ENCODE peak calls at places on chromosome X, in six cellular contexts. H is cardiac fibroblast, X is pancreas, N is right cardiac atrium, S is epithelial cell of esophagus, P is OCI-LY7. W is an unnamed sample.

GRCh38 chrX:110167952-110168451 is 149.9 kb downstream of the AMMECR1 start:
- DNase-seq in H (no peak), S (peak), X (peak), P (peak), N (no peak), W (no peak)

GRCh38 chrX:56736219-56736618 is 7.2 kb downstream of the NBDY start:
- DNase-seq in P (no peak), X (no peak), H (no peak), N (no peak), S (no peak), W (no peak)

GRCh38 chrX:49058794-49059193 is at the start of gene CCDC120:
- DNase-seq in X (no peak), H (no peak), P (no peak), S (peak), N (no peak), W (no peak)

GRCh38 chrX:134186362-134187121 is 50.4 kb upstream of the CCDC160 start:
- DNase-seq in N (no peak), S (peak), X (no peak), H (no peak), P (no peak), W (no peak)

GRCh38 chrX:84469226-84469625 is 33.0 kb downstream of the HDX start:
- DNase-seq in N (no peak), P (no peak), X (no peak), H (peak), S (peak), W (no peak)

GRCh38 chrX:107715331-107716044 is 60.1 kb downstream of the TSC22D3 start:
- DNase-seq in X (no peak), N (peak), H (peak), S (peak), P (peak), W (no peak)

GRCh38 chrX:14936561-14936960 is 63.3 kb downstream of the MOSPD2 start:
- DNase-seq in P (no peak), H (peak), N (no peak), S (peak), X (no peak), W (no peak)

GRCh38 chrX:101427954-101428353 is 19.9 kb downstream of the HNRNPH2 start:
- DNase-seq in N (no peak), X (no peak), P (no peak), H (no peak), S (no peak), W (no peak)

GRCh38 chrX:11480626-11481025 is 185.1 kb downstream of the ARHGAP6 start:
- DNase-seq in X (no peak), H (peak), S (no peak), P (no peak), N (no peak), W (no peak)

GRCh38 chrX:154607370-154607769 is 11.7 kb downstream of the CTAG1B start:
- DNase-seq in P (no peak), H (no peak), N (no peak), S (no peak), X (no peak), W (no peak)

DNA sequence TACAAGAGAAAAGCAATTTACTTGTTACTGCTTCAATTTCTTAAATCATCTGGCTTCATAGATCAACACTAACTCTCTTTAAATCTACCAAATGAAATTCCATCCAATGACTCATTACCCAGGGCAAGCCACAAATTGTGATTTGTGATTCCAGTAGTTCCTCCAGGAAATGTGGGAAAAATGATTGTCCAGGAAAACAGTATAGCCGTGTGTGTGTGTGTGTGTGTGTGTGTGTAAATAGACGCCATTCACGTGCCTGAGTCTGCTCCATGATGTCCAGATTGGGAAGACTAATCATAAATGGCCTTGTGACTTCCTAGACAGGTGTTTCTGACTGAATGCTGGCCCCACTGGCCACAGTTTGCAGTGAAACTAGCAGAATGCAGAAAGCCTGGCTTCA is 121.3 kb downstream of the HS6ST2 start:
- DNase-seq in S (peak), N (no peak), X (no peak), H (peak), P (no peak), W (no peak)
- H3K4me3 ChIP-seq in S (no peak), N (no peak), X (no peak), H (no peak), P (no peak), W (no peak)

GRCh38 chrX:41921492-41922124 is 1.7 kb downstream of the CASK start:
- DNase-seq in N (no peak), H (peak), P (peak), S (peak), X (no peak), W (no peak)
- H3K4me3 ChIP-seq in N (peak), H (peak), P (peak), S (peak), X (no peak), W (peak)

GRCh38 chrX:12648995-12649394 is 142.2 kb upstream of the PRPS2 start:
- DNase-seq in S (no peak), H (peak), N (no peak), X (no peak), P (no peak), W (peak)
- H3K4me3 ChIP-seq in S (no peak), H (no peak), N (no peak), X (no peak), P (no peak), W (no peak)

DNA sequence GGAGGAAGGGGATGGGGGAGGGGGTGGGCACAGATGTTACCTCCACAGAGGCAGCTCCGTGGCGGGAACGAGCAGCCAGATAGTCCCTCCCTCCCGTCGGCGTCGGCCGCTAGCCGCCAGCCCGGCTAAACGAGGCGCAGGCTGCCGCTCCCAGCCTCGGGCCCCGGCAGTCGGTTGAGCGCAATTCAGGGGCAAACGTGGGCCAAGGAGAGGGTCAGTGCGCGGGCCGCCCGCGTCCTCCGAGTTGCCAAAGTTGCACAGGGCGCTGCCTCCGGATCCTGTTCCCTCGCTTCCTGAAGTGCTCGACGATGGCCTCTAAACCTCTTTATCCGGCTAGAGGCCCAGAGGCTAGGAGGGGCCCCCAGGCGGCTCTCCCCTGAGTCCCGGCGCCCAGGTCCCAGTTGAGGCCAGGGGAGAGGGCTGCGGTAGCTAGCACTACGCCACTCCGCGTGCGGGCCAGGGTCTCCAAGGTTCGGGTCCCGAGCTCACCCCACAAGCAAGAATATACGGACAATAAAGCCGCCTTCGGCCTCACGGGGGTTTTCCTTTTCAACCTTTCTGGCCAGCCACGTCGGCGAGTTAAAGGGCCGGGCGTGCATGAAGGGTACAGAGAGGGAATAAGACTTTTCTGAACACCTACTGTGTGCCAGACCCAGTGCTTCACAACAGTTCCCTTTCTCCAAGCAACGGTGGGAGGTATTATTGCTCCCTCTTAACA is 138.7 kb upstream of the ZIC3 start:
- DNase-seq in H (no peak), S (no peak), X (no peak), N (no peak), P (no peak), W (no peak)
- H3K4me3 ChIP-seq in H (peak), S (peak), X (no peak), N (peak), P (no peak), W (peak)

GRCh38 chrX:20319054-20319453 is 52.3 kb upstream of the RPS6KA3 start:
- DNase-seq in P (no peak), X (no peak), N (no peak), H (no peak), S (no peak), W (no peak)
- H3K4me3 ChIP-seq in P (no peak), X (no peak), N (no peak), H (no peak), S (no peak), W (no peak)

GRCh38 chrX:130299279-130300009 is 30.7 kb upstream of the ZNF280C start:
- DNase-seq in X (no peak), S (no peak), N (no peak), P (no peak), H (no peak), W (no peak)
- H3K4me3 ChIP-seq in X (no peak), S (no peak), N (no peak), P (no peak), H (no peak), W (no peak)